ENCODE peak calls at places on chromosomes 1 and 21, in four cellular contexts. P, Y, L and G are unnamed samples.

GRCh38 chr1:213984387-213985180 is 3.2 kb upstream of the PROX1 start:
- DNase-seq in L (no peak), Y (no peak), P (no peak), G (no peak)

GRCh38 chr1:95287078-95287477 is 53.1 kb downstream of the RWDD3 start:
- DNase-seq in L (no peak), P (no peak), Y (no peak), G (no peak)

GRCh38 chr1:79079770-79080169 is 73.2 kb upstream of the ADGRL4 start:
- DNase-seq in P (no peak), Y (no peak), L (no peak), G (no peak)

GRCh38 chr1:109477821-109478220 is 5.9 kb upstream of the ATXN7L2 start:
- DNase-seq in Y (no peak), P (no peak), L (no peak), G (no peak)

GRCh38 chr1:28877132-28877781 is 37.1 kb upstream of the EPB41 start:
- DNase-seq in P (peak; percentile 55), L (peak; percentile 84), Y (peak; percentile 71), G (peak; percentile 78)

GRCh38 chr21:45871616-45872236 is 109.8 kb upstream of the COL6A1 start:
- DNase-seq in P (no peak), Y (no peak), L (peak; percentile 50), G (no peak)

GRCh38 chr1:199684686-199685273 is 342.7 kb upstream of the NR5A2 start:
- DNase-seq in L (no peak), Y (no peak), P (no peak), G (peak; percentile 84)

GRCh38 chr21:31329431-31330143 is 14.5 kb downstream of the TIAM1 start:
- DNase-seq in L (no peak), Y (no peak), P (no peak), G (no peak)

GRCh38 chr1:41314781-41315481 is 46.3 kb upstream of the FOXO6 start:
- DNase-seq in Y (no peak), L (no peak), P (no peak), G (peak; percentile 82)

GRCh38 chr1:1319646-1319941 is 4.9 kb downstream of the INTS11 start:
- DNase-seq in L (no peak), P (no peak), Y (no peak), G (no peak)

GRCh38 chr1:36572906-36573305 is 90.2 kb upstream of the CSF3R start:
- DNase-seq in P (no peak), L (no peak), Y (no peak), G (no peak)

GRCh38 chr1:78019031-78019430 is 14.3 kb downstream of the DNAJB4 start:
- DNase-seq in L (no peak), P (no peak), Y (no peak), G (no peak)

GRCh38 chr1:205948886-205949285 is 5.6 kb upstream of the SLC26A9 start:
- DNase-seq in Y (no peak), L (no peak), P (no peak), G (no peak)

GRCh38 chr1:8120693-8121260 is 94.7 kb upstream of the ERRFI1 start:
- DNase-seq in P (no peak), Y (no peak), L (no peak), G (peak; percentile 82)

GRCh38 chr1:53583021-53583902 is 124.1 kb downstream of the DMRTB1 start:
- DNase-seq in P (no peak), Y (no peak), L (peak; percentile 34), G (no peak)

GRCh38 chr1:66893712-66894111 is 30.9 kb downstream of the DNAI4 start:
- DNase-seq in L (no peak), P (no peak), Y (no peak), G (no peak)

GRCh38 chr21:26840912-26841311 is 4.3 kb downstream of the ADAMTS1 start:
- DNase-seq in Y (no peak), L (peak; percentile 84), P (no peak), G (no peak)

GRCh38 chr1:51518033-51518729 is 885 bp downstream of the EPS15 start:
- DNase-seq in L (peak; percentile 68), Y (peak; percentile 60), P (no peak), G (peak; percentile 34)

GRCh38 chr1:42815938-42816599 is 853 bp upstream of the ERMAP start:
- DNase-seq in P (no peak), L (no peak), Y (peak; percentile 2), G (no peak)

GRCh38 chr1:91608876-91609275 is 108.2 kb downstream of the CDC7 start:
- DNase-seq in L (no peak), P (peak; percentile 72), Y (no peak), G (no peak)

GRCh38 chr1:38077523-38078147 is 31.0 kb upstream of the POU3F1 start:
- DNase-seq in Y (no peak), P (no peak), L (no peak), G (no peak)

GRCh38 chr1:204092632-204093420 is 19.9 kb downstream of the SOX13 start:
- DNase-seq in Y (no peak), L (no peak), P (no peak), G (no peak)
- H3K4me1 ChIP-seq in Y (no peaks in the 10 kb centered on the region), L (peaks cover 78% of the 10 kb centered on the region), P (peaks cover 4% of the 10 kb centered on the region), G (peaks cover 20% of the 10 kb centered on the region)

GRCh38 chr1:39149509-39149908 is 55.0 kb upstream of the MACF1 start:
- DNase-seq in Y (no peak), P (no peak), L (no peak), G (no peak)

GRCh38 chr1:39145651-39145970 is 58.9 kb upstream of the MACF1 start:
- DNase-seq in Y (no peak), L (no peak), P (no peak), G (no peak)

GRCh38 chr1:39148942-39149341 is 55.6 kb upstream of the MACF1 start:
- DNase-seq in Y (no peak), P (no peak), L (no peak), G (no peak)

GRCh38 chr1:39146681-39147080 is 57.8 kb upstream of the MACF1 start:
- DNase-seq in Y (no peak), P (no peak), L (no peak), G (no peak)

GRCh38 chr1:39147099-39148025 is 57.1 kb upstream of the MACF1 start:
- DNase-seq in L (no peak), Y (no peak), P (no peak), G (no peak)
- H3K4me1 ChIP-seq in L (peaks cover 81% of the 10 kb centered on the region), Y (no peaks in the 10 kb centered on the region), P (peaks cover 50% of the 10 kb centered on the region), G (peaks cover 42% of the 10 kb centered on the region)

GRCh38 chr1:15168479-15168878 is 14.9 kb downstream of the TMEM51 start:
- DNase-seq in P (no peak), L (no peak), Y (no peak), G (no peak)
- H3K4me1 ChIP-seq in P (peaks cover 34% of the 10 kb centered on the region), L (peaks cover 40% of the 10 kb centered on the region), Y (no peaks in the 10 kb centered on the region), G (peaks cover 31% of the 10 kb centered on the region)

GRCh38 chr1:155860939-155861496 is 1.7 kb downstream of the SYT11 start:
- DNase-seq in Y (no peak), L (no peak), P (no peak), G (no peak)
- H3K4me1 ChIP-seq in Y (peaks cover 39% of the 10 kb centered on the region), L (peaks cover 27% of the 10 kb centered on the region), P (peaks cover 17% of the 10 kb centered on the region), G (peaks cover 5% of the 10 kb centered on the region)

DNA sequence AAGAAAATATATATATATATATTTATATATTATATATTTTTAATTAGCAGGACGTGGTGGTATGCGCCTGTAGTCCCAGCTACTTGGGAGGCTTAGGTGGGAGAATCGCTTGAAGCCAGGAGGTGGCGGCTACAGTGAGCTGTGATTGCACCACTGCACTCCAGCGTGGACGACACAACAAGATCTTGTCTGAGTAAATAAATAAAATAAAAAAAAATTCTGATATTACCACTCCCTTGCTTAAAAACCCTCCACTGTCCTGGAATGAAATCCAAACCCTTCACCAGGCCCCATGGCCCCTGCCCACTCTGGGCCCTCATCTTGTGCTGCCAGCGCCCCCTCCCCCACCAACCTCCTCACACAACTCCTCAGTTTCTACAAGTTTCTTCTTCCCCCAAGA is 1.7 kb upstream of the ECE1 start:
- DNase-seq in L (no peak), P (no peak), Y (no peak), G (no peak)
- H3K4me1 ChIP-seq in L (peaks cover 75% of the 10 kb centered on the region), P (peaks cover 20% of the 10 kb centered on the region), Y (peaks cover 76% of the 10 kb centered on the region), G (peaks cover 21% of the 10 kb centered on the region)

GRCh38 chr1:234911787-234912186 is 216.8 kb downstream of the TOMM20 start:
- DNase-seq in P (no peak), Y (peak; percentile 37), L (peak; percentile 64), G (no peak)

GRCh38 chr1:234909851-234910250 is 218.8 kb downstream of the TOMM20 start:
- DNase-seq in L (no peak), P (no peak), Y (no peak), G (no peak)

GRCh38 chr1:234913771-234914170 is 214.9 kb downstream of the TOMM20 start:
- DNase-seq in L (peak; percentile 61), P (no peak), Y (no peak), G (no peak)

GRCh38 chr1:234914606-234915290 is 213.9 kb downstream of the TOMM20 start:
- DNase-seq in P (no peak), L (peak; percentile 59), Y (no peak), G (no peak)

DNA sequence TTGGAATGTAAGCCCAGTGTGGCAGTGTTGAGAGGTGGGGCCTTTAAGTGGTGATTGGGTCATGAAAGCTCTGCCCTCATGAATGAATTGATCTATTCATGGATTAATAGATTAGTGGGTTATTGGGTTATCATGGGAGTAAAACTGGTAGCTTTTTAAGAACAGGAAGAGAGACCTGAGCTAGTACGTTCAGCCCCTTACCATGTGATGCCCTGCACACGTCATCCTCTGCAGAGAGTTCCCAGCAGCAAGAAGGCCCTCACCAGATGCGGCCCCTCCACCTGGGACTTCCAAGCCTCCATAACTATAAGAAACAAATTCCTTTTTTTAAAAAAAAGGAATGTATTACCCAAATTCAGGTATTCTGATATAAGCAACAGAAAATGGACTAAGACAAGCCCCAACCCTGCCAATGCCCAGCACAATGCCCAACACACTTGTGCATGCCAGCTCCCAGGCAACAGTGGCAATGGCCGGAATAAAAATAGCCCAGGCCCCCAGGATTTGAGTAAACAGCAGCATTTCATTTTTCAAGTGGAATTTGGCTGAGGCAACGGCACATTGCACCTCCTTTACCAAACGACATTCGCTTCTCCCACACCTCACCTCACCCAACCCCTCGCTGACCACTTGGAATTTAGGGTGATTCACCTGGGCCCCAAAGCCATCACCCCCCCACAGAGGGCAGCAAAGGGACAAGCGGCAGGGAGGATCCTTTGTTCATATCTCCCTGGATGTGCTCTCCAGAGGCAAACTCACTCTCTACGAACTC is 215.9 kb downstream of the TOMM20 start:
- DNase-seq in Y (no peak), P (no peak), L (peak; percentile 66), G (no peak)
- H3K4me1 ChIP-seq in Y (peaks cover 25% of the 10 kb centered on the region), P (no peaks in the 10 kb centered on the region), L (peaks cover 35% of the 10 kb centered on the region), G (peaks cover 13% of the 10 kb centered on the region)

GRCh38 chr1:194084755-194085154 is 898.3 kb upstream of the B3GALT2 start:
- DNase-seq in Y (no peak), L (no peak), P (no peak), G (no peak)

GRCh38 chr1:194076646-194077045 is 890.2 kb upstream of the B3GALT2 start:
- DNase-seq in Y (no peak), P (no peak), L (no peak), G (peak; percentile 58)

GRCh38 chr1:194081444-194081843 is 895.0 kb upstream of the B3GALT2 start:
- DNase-seq in L (no peak), Y (no peak), P (no peak), G (no peak)

DNA sequence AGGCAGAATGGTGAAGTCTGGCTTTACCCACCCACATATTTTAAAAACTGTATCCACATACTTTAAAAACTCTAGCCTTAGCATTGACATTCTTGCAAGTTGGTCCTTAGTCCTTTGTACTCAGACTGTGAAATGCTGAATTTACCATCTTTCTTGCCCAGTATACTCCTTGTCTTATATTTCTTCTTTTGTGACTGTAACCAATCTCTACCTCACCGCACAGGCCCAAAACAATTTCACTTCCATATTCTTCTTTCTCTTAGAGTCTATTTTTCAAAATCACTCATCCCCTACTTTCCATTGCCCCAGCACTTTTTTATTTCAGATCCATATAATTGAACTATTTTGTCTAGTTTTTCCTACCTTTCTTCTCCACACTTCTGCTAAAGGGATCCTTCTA is 892.4 kb upstream of the B3GALT2 start:
- DNase-seq in Y (no peak), L (no peak), P (no peak), G (no peak)
- H3K4me1 ChIP-seq in Y (no peaks in the 10 kb centered on the region), L (peaks cover 24% of the 10 kb centered on the region), P (no peaks in the 10 kb centered on the region), G (no peaks in the 10 kb centered on the region)

GRCh38 chr1:209766051-209766450 is 10.2 kb downstream of the TRAF3IP3 start:
- DNase-seq in P (no peak), L (no peak), Y (no peak), G (no peak)
- H3K4me1 ChIP-seq in P (peaks cover 22% of the 10 kb centered on the region), L (peaks cover 32% of the 10 kb centered on the region), Y (peaks cover 76% of the 10 kb centered on the region), G (peaks cover 15% of the 10 kb centered on the region)